ENCODE peak calls at places on chromosomes 13 and 19, in four cellular contexts. A, O, W and D are unnamed samples.

GRCh38 chr13:112442483-112443090 is 66.4 kb downstream of the SPACA7 start:
- DNase-seq in W (no peak), A (no peak), O (no peak), D (no peak)

GRCh38 chr13:46648166-46648607 is 95.2 kb downstream of the LRCH1 start:
- DNase-seq in W (no peak), O (no peak), A (peak; percentile 74), D (peak; percentile 34)

GRCh38 chr19:1119475-1120217 is 15.9 kb downstream of the GPX4 start:
- DNase-seq in W (no peak), A (no peak), O (no peak), D (no peak)

GRCh38 chr19:58584498-58585441 is 11.6 kb upstream of the MZF1 start:
- DNase-seq in O (no peak), W (no peak), A (no peak), D (no peak)

GRCh38 chr13:85650613-85651012 is 148.6 kb downstream of the SLITRK6 start:
- DNase-seq in A (no peak), O (no peak), W (no peak), D (no peak)

GRCh38 chr19:52648336-52648990 is 10.3 kb upstream of the ZNF83 start:
- DNase-seq in W (no peak), O (peak; percentile 70), A (no peak), D (peak; percentile 28)

GRCh38 chr13:89584058-89584457 is 1763.4 kb upstream of the MIR17HG start:
- DNase-seq in O (no peak), W (no peak), A (no peak), D (no peak)

GRCh38 chr19:28497137-28497536 is 715.8 kb downstream of the UQCRFS1 start:
- DNase-seq in O (peak; percentile 84), W (no peak), A (no peak), D (no peak)

GRCh38 chr19:41456342-41456918 is 13.5 kb downstream of the ERICH4 start:
- DNase-seq in A (no peak), W (no peak), O (peak; percentile 48), D (peak; percentile 49)

GRCh38 chr19:1872807-1873523 is 9.6 kb upstream of the KLF16 start:
- DNase-seq in O (no peak), A (no peak), W (no peak), D (no peak)

GRCh38 chr19:15463865-15464371 is 426 bp downstream of the RASAL3 start:
- DNase-seq in A (peak; percentile 90), O (no peak), W (peak; percentile 41), D (no peak)

GRCh38 chr19:13262450-13262849 is 112.2 kb downstream of the IER2 start:
- DNase-seq in A (peak; percentile 72), O (peak; percentile 74), W (no peak), D (peak; percentile 76)

GRCh38 chr13:60756306-60756705 is 359.3 kb downstream of the TDRD3 start:
- DNase-seq in O (peak; percentile 19), W (no peak), A (no peak), D (no peak)

GRCh38 chr13:75635101-75635620 is 969 bp upstream of the LMO7 start:
- DNase-seq in W (no peak), A (no peak), O (peak; percentile 35), D (peak; percentile 29)

GRCh38 chr13:43516401-43516826 is 270.4 kb downstream of the ENOX1 start:
- DNase-seq in A (no peak), O (peak; percentile 96), W (no peak), D (peak; percentile 72)

GRCh38 chr19:7681336-7682174 is 922 bp downstream of the TRAPPC5 start:
- DNase-seq in W (peak; percentile 60), O (peak; percentile 74), A (peak; percentile 95), D (peak; percentile 92)

GRCh38 chr19:56155124-56155687 is 14.1 kb downstream of the ZNF444 start:
- DNase-seq in O (no peak), W (no peak), A (no peak), D (no peak)

GRCh38 chr13:54241719-54242118 is 1213.1 kb downstream of the OLFM4 start:
- DNase-seq in O (no peak), A (no peak), W (no peak), D (no peak)

GRCh38 chr13:80527400-80527799 is 186.5 kb upstream of the SPRY2 start:
- DNase-seq in A (no peak), O (no peak), W (no peak), D (no peak)

GRCh38 chr13:106561551-106562170 is 6.3 kb downstream of the ARGLU1 start:
- DNase-seq in A (peak; percentile 74), O (peak; percentile 39), W (no peak), D (no peak)

GRCh38 chr13:110942248-110942981 is 27.5 kb upstream of the ANKRD10 start:
- DNase-seq in A (peak; percentile 78), W (no peak), O (no peak), D (no peak)

GRCh38 chr19:47494729-47495128 is 10.7 kb upstream of the KPTN start:
- DNase-seq in W (no peak), A (no peak), O (no peak), D (no peak)

GRCh38 chr13:86051134-86052103 is 252.2 kb upstream of the SLITRK6 start:
- DNase-seq in W (no peak), O (no peak), A (no peak), D (no peak)

GRCh38 chr13:74839656-74840055 is 642.3 kb downstream of the TBC1D4 start:
- DNase-seq in A (no peak), O (peak; percentile 21), W (no peak), D (peak; percentile 11)